ENCODE peak calls at places on chromosome 2, in four cellular contexts. V is GM12878, O is K562, K is HL-60. Q is an unnamed sample.

GRCh38 chr2:179270689-179271088 is 6.1 kb upstream of the SESTD1 start:
- DNase-seq in K (no peak), O (no peak), V (no peak), Q (no peak)

GRCh38 chr2:217142649-217143266 is 282.9 kb upstream of the TNP1 start:
- DNase-seq in O (peak), V (no peak), K (no peak), Q (no peak)

GRCh38 chr2:10926191-10926830 is 14.6 kb downstream of the KCNF1 start:
- DNase-seq in V (no peak), K (no peak), O (no peak), Q (no peak)

GRCh38 chr2:56133441-56133840 is 50.3 kb upstream of the CCDC85A start:
- DNase-seq in K (no peak), O (peak), V (no peak), Q (no peak)

GRCh38 chr2:150339282-150339681 is 148.2 kb downstream of the RND3 start:
- DNase-seq in O (no peak), K (no peak), V (no peak), Q (no peak)

GRCh38 chr2:85106489-85107180 is 26.6 kb upstream of the TCF7L1 start:
- DNase-seq in V (no peak), O (no peak), K (no peak), Q (no peak)

GRCh38 chr2:55061534-55062344 is 11.5 kb upstream of the RTN4 start:
- DNase-seq in K (no peak), V (no peak), O (no peak), Q (no peak)

GRCh38 chr2:234393352-234393751 is 103.5 kb downstream of the ARL4C start:
- DNase-seq in V (no peak), K (no peak), O (no peak), Q (no peak)

GRCh38 chr2:75560022-75560767 is 544 bp downstream of the EVA1A start:
- DNase-seq in O (no peak), K (no peak), V (no peak), Q (peak)

GRCh38 chr2:25103287-25103871 is 61.5 kb downstream of the EFR3B start:
- DNase-seq in K (no peak), V (no peak), O (no peak), Q (no peak)

DNA sequence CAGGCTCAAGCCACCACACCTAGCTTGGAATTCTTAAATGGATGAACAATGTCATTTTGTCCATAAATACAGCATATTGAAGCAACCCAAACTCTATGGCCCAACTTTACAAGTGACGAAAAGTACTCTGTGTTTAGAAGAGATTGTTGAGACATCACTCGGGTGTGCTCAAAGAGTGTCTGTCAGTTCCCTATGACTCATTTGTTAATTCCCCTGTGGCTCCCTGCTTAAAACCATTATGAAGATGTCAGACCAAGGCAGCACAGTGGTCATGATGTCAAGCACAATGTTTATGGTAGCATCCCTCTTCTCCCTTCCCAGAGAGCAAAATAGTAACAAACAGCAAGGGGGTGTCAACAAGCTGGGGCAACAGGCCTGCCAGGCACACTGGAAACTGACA is 3.0 kb downstream of the LYG1 start:
- DNase-seq in O (no peak), V (no peak), K (peak), Q (no peak)
- TF ChIP-seq SPI1 in O (no peak), V (no peak), K (no peak), Q (no peak)

GRCh38 chr2:226671177-226671676 is 128.4 kb downstream of the IRS1 start:
- DNase-seq in K (no peak), V (no peak), O (no peak), Q (no peak)
- TF ChIP-seq POLR2AphosphoS5 in K (no peak), V (no peak), O (no peak), Q (no peak)

GRCh38 chr2:142974288-142975024 is 97.0 kb downstream of the KYNU start:
- DNase-seq in O (peak), K (no peak), V (no peak), Q (no peak)
- TF ChIP-seq SPI1 in O (no peak), K (no peak), V (no peak), Q (no peak)

GRCh38 chr2:112530728-112531127 is 11.5 kb upstream of the POLR1B start:
- DNase-seq in K (no peak), O (no peak), V (no peak), Q (no peak)
- TF ChIP-seq POLR2AphosphoS5 in K (no peak), O (no peak), V (no peak), Q (no peak)